ENCODE peak calls at places on chromosomes 7 and 10, in nine cellular contexts. C is CD8-positive, alpha-beta memory T cell; O is Peyer's patch; K is cardiac muscle cell; D is CD4-positive, CD25-positive, alpha-beta regulatory T cell; E is left ventricle myocardium inferior; X is right atrium auricular region; M is PC-3; I is keratinocyte. Q is an unnamed sample.
A peak's percentile ranks its signal among the peaks of the same experiment; 100 is the strongest.

GRCh38 chr10:37948210-37948609 is 28.2 kb downstream of the ZNF25 start:
- DNase-seq in O (no peak), X (no peak), E (no peak), I (no peak), K (peak; percentile 15), C (no peak), M (peak; percentile 43), D (no peak), Q (no peak)

GRCh38 chr7:90119178-90119971 is 34.9 kb upstream of the STEAP1 start:
- DNase-seq in E (peak; percentile 61), C (no peak), X (no peak), O (peak; percentile 45), D (no peak), M (no peak), I (no peak), K (peak; percentile 53), Q (no peak)

GRCh38 chr10:123868058-123868995 is 23.3 kb downstream of the CPXM2 start:
- DNase-seq in O (peak; percentile 84), C (no peak), M (no peak), E (no peak), D (no peak), X (peak; percentile 49), K (no peak), I (no peak), Q (no peak)

GRCh38 chr10:102473445-102474331 is 22.3 kb upstream of the C10orf95 start:
- DNase-seq in C (peak; percentile 57), E (no peak), D (peak; percentile 15), I (no peak), K (no peak), X (no peak), O (no peak), M (no peak), Q (no peak)

GRCh38 chr10:114397651-114398145 is 6.6 kb downstream of the AFAP1L2 start:
- DNase-seq in I (no peak), K (peak; percentile 76), C (no peak), O (no peak), M (no peak), X (peak; percentile 60), E (no peak), D (no peak), Q (no peak)

GRCh38 chr10:69389827-69390490 is 26.8 kb downstream of the TACR2 start:
- DNase-seq in E (peak; percentile 57), D (no peak), X (peak; percentile 76), I (no peak), O (no peak), K (peak; percentile 88), C (no peak), M (peak; percentile 66), Q (no peak)

GRCh38 chr7:26508917-26509316 is 217.3 kb downstream of the SNX10 start:
- DNase-seq in K (no peak), C (no peak), D (no peak), O (no peak), X (no peak), M (peak; percentile 62), I (no peak), E (no peak), Q (no peak)

GRCh38 chr7:30459591-30460245 is 18.9 kb downstream of the NOD1 start:
- DNase-seq in O (no peak), I (no peak), X (peak; percentile 72), D (no peak), M (peak; percentile 54), K (peak; percentile 97), C (no peak), E (no peak), Q (peak; percentile 37)

GRCh38 chr7:151448261-151449252 is 8.6 kb upstream of the CRYGN start:
- DNase-seq in O (peak; percentile 80), E (peak; percentile 65), D (peak; percentile 81), I (no peak), M (peak; percentile 66), C (peak; percentile 84), X (peak; percentile 86), K (peak; percentile 76), Q (peak; percentile 75)

GRCh38 chr10:101322266-101323151 is 31.5 kb upstream of the BTRC start:
- DNase-seq in O (peak; percentile 29), C (no peak), D (no peak), E (no peak), X (no peak), M (no peak), K (no peak), I (no peak), Q (peak; percentile 22)

GRCh38 chr7:118918556-118918955 is 694.1 kb downstream of the ANKRD7 start:
- DNase-seq in C (no peak), X (no peak), O (no peak), M (peak; percentile 42), E (no peak), D (no peak), I (no peak), K (peak; percentile 10), Q (no peak)

GRCh38 chr10:87860156-87860795 is 3.1 kb downstream of the KLLN start:
- DNase-seq in K (peak; percentile 59), D (peak; percentile 66), C (peak; percentile 52), M (peak; percentile 58), X (no peak), I (no peak), O (no peak), E (no peak), Q (peak; percentile 20)

GRCh38 chr10:65808687-65809333 is 1117.0 kb upstream of the LRRTM3 start:
- DNase-seq in K (no peak), E (no peak), X (no peak), M (no peak), O (no peak), C (no peak), I (no peak), D (no peak), Q (no peak)

DNA sequence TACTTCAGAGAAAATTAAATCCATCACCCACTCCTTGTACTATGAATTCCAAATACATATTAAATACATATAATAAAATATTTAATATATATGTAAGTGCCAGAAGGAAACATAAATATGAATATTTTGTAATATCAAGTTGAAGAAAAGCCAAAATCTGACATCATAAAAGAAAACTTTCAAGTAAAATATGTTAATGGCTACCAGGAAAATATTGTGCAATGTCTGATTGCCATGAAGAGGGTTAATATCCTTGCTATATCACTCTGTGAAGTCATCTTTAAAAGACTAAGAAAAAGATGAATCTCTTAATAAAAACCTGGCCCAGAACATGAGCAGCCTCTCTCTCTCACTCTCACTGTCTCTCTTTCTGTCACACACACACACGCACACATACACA is 130.2 kb downstream of the EGFR start:
- DNase-seq in C (no peak), I (no peak), E (no peak), M (no peak), D (no peak), X (no peak), K (peak; percentile 31), O (no peak), Q (no peak)
- H3K36me3 ChIP-seq in C (no peaks in the 10 kb centered on the region), I (peaks cover 81% of the 10 kb centered on the region), E (peaks cover 55% of the 10 kb centered on the region), M (peaks cover 48% of the 10 kb centered on the region), D (no peaks in the 10 kb centered on the region), X (peaks cover 63% of the 10 kb centered on the region), K (no peaks in the 10 kb centered on the region), O (no peaks in the 10 kb centered on the region), Q (peaks cover 95% of the 10 kb centered on the region)

DNA sequence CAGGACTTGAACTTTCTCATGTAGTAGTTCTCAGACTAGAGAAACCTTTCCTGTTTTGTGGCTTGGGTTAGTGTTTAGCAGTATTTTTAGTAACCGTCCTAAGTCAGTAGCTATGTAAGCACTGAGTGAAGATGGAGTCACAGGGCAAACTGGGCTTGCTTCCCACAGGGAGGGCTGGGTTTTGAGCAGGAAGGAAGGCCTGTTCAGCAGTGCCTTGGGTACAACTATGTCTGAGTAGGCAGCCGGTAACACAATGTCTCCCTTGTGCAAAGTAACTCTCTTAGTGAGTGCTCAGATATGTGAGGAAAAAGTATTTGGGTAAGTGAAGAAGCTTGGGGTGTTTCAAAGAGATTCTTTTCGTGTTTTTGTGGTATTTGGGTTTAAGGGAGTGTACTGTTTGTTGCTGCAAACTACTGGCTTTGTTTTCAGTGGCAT is 96.4 kb downstream of the CCSER2 start:
- DNase-seq in C (no peak), I (peak; percentile 49), E (peak; percentile 85), X (peak; percentile 92), O (no peak), M (peak; percentile 89), D (no peak), K (peak; percentile 96), Q (no peak)
- H3K4me3 ChIP-seq in C (no peak overlapping the region), I (no peak overlapping the region), E (peak overlapping the region; percentile 61), X (peak overlapping the region; percentile 37), O (no peak overlapping the region), M (peak overlapping the region; percentile 54), D (peak overlapping the region; percentile 8), K (no peak overlapping the region), Q (no peak overlapping the region)

DNA sequence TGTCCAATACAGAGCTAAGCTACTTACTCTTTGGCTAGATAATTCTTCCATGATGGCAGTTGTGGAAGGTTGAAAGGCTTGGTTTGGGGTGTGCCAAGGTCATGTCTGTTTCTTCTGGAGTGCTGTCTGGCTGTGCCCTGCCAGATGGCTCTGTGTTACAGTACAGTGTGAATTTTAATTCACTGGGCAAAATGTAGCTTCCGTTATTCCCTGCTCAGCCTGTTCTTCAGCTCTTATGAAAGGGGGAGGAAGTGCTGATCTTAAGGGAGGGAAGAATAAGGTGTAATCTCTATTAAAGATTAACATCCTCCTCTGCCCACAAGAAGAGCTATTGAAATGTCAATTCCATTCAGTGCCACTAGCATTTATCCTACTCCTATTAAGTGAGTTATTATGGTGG is 52.2 kb downstream of the SND1 start:
- DNase-seq in X (no peak), I (no peak), E (no peak), K (no peak), M (no peak), D (no peak), O (no peak), C (no peak), Q (no peak)
- H3K36me3 ChIP-seq in X (peaks cover 41% of the 10 kb centered on the region), I (peaks cover 38% of the 10 kb centered on the region), E (peaks cover 70% of the 10 kb centered on the region), K (peaks cover 36% of the 10 kb centered on the region), M (peaks cover 77% of the 10 kb centered on the region), D (peaks cover 87% of the 10 kb centered on the region), O (no peaks in the 10 kb centered on the region), C (peaks cover 51% of the 10 kb centered on the region), Q (peaks cover 61% of the 10 kb centered on the region)

GRCh38 chr10:14391342-14391741 is 60.6 kb upstream of the FRMD4A start:
- DNase-seq in X (no peak), O (no peak), M (no peak), C (no peak), K (no peak), D (no peak), I (no peak), E (no peak), Q (no peak)

GRCh38 chr10:14399641-14400040 is 68.9 kb upstream of the FRMD4A start:
- DNase-seq in E (no peak), I (no peak), X (no peak), C (no peak), D (no peak), M (no peak), O (no peak), K (no peak), Q (no peak)

GRCh38 chr10:14394179-14394578 is 63.5 kb upstream of the FRMD4A start:
- DNase-seq in D (no peak), C (no peak), I (no peak), K (no peak), O (no peak), M (no peak), X (no peak), E (no peak), Q (no peak)

GRCh38 chr10:14396441-14397048 is 65.8 kb upstream of the FRMD4A start:
- DNase-seq in O (no peak), C (no peak), M (peak; percentile 8), X (no peak), K (peak; percentile 57), I (no peak), E (no peak), D (no peak), Q (no peak)

GRCh38 chr10:14397069-14397468 is 66.3 kb upstream of the FRMD4A start:
- DNase-seq in I (peak; percentile 76), M (peak; percentile 45), O (no peak), E (peak; percentile 73), D (no peak), C (no peak), K (peak; percentile 97), X (peak; percentile 62), Q (no peak)
- H3K4me3 ChIP-seq in I (no peak overlapping the region), M (no peak overlapping the region), O (no peak overlapping the region), E (no peak overlapping the region), D (no peak overlapping the region), C (no peak overlapping the region), K (no peak overlapping the region), X (no peak overlapping the region), Q (no peak overlapping the region)